ENCODE peak calls at places on chromosomes 13 and 19, in five cellular contexts. One of them, this sample, is unnamed.

GRCh38 chr19:45275370-45275971 is 24.4 kb downstream of the MARK4 start:
- DNase-seq in B cell: no peak
- DNase-seq in choroid plexus epithelial cell: peak; percentile 35
- DNase-seq in stimulated activated CD4-positive, alpha-beta T cell treated with anti-CD3 and anti-CD28 coated beads, Interleukin-12 subunit alpha, Interleukin-12 subunit beta, amount 100 ng/mL, for 24 hours: no peak
- DNase-seq in pancreas: no peak
- DNase-seq in this sample: no peak

GRCh38 chr13:27792393-27793218 is at the start of gene GSX1:
- DNase-seq in choroid plexus epithelial cell: peak; percentile 80
- DNase-seq in B cell: peak; percentile 61
- DNase-seq in pancreas: peak; percentile 77
- DNase-seq in stimulated activated CD4-positive, alpha-beta T cell treated with anti-CD3 and anti-CD28 coated beads, Interleukin-12 subunit alpha, Interleukin-12 subunit beta, amount 100 ng/mL, for 24 hours: peak; percentile 4
- DNase-seq in this sample: no peak

GRCh38 chr19:13329766-13330165 is 176.5 kb downstream of the CACNA1A start:
- DNase-seq in B cell: no peak
- DNase-seq in pancreas: no peak
- DNase-seq in choroid plexus epithelial cell: no peak
- DNase-seq in stimulated activated CD4-positive, alpha-beta T cell treated with anti-CD3 and anti-CD28 coated beads, Interleukin-12 subunit alpha, Interleukin-12 subunit beta, amount 100 ng/mL, for 24 hours: no peak
- DNase-seq in this sample: no peak

GRCh38 chr13:41610426-41610825 is 153.1 kb downstream of the RGCC start:
- DNase-seq in choroid plexus epithelial cell: peak; percentile 98
- DNase-seq in stimulated activated CD4-positive, alpha-beta T cell treated with anti-CD3 and anti-CD28 coated beads, Interleukin-12 subunit alpha, Interleukin-12 subunit beta, amount 100 ng/mL, for 24 hours: no peak
- DNase-seq in pancreas: no peak
- DNase-seq in B cell: no peak
- DNase-seq in this sample: no peak

GRCh38 chr13:111903143-111903542 is 163.8 kb upstream of the SOX1 start:
- DNase-seq in pancreas: no peak
- DNase-seq in choroid plexus epithelial cell: no peak
- DNase-seq in B cell: no peak
- DNase-seq in stimulated activated CD4-positive, alpha-beta T cell treated with anti-CD3 and anti-CD28 coated beads, Interleukin-12 subunit alpha, Interleukin-12 subunit beta, amount 100 ng/mL, for 24 hours: no peak
- DNase-seq in this sample: no peak

GRCh38 chr19:40191836-40192646 is 815 bp downstream of the MAP3K10 start:
- DNase-seq in choroid plexus epithelial cell: peak; percentile 15
- DNase-seq in pancreas: peak; percentile 60
- DNase-seq in B cell: peak; percentile 52
- DNase-seq in stimulated activated CD4-positive, alpha-beta T cell treated with anti-CD3 and anti-CD28 coated beads, Interleukin-12 subunit alpha, Interleukin-12 subunit beta, amount 100 ng/mL, for 24 hours: no peak
- DNase-seq in this sample: no peak

GRCh38 chr13:44412341-44412935 is 38.8 kb downstream of the SERP2 start:
- DNase-seq in stimulated activated CD4-positive, alpha-beta T cell treated with anti-CD3 and anti-CD28 coated beads, Interleukin-12 subunit alpha, Interleukin-12 subunit beta, amount 100 ng/mL, for 24 hours: no peak
- DNase-seq in pancreas: no peak
- DNase-seq in choroid plexus epithelial cell: no peak
- DNase-seq in B cell: no peak
- DNase-seq in this sample: no peak

GRCh38 chr13:110525328-110526319 is 35.9 kb downstream of the RAB20 start:
- DNase-seq in stimulated activated CD4-positive, alpha-beta T cell treated with anti-CD3 and anti-CD28 coated beads, Interleukin-12 subunit alpha, Interleukin-12 subunit beta, amount 100 ng/mL, for 24 hours: no peak
- DNase-seq in B cell: peak; percentile 33
- DNase-seq in pancreas: no peak
- DNase-seq in choroid plexus epithelial cell: no peak
- DNase-seq in this sample: peak; percentile 27

GRCh38 chr19:47110521-47111080 is 3.0 kb downstream of the ZC3H4 start:
- DNase-seq in stimulated activated CD4-positive, alpha-beta T cell treated with anti-CD3 and anti-CD28 coated beads, Interleukin-12 subunit alpha, Interleukin-12 subunit beta, amount 100 ng/mL, for 24 hours: no peak
- DNase-seq in choroid plexus epithelial cell: no peak
- DNase-seq in B cell: peak; percentile 38
- DNase-seq in pancreas: no peak
- DNase-seq in this sample: no peak

GRCh38 chr13:41709511-41709910 is 251.4 kb downstream of the VWA8 start:
- DNase-seq in pancreas: no peak
- DNase-seq in choroid plexus epithelial cell: no peak
- DNase-seq in stimulated activated CD4-positive, alpha-beta T cell treated with anti-CD3 and anti-CD28 coated beads, Interleukin-12 subunit alpha, Interleukin-12 subunit beta, amount 100 ng/mL, for 24 hours: no peak
- DNase-seq in B cell: no peak
- DNase-seq in this sample: no peak

GRCh38 chr13:112053167-112053743 is 13.7 kb upstream of the SOX1 start:
- DNase-seq in choroid plexus epithelial cell: no peak
- DNase-seq in stimulated activated CD4-positive, alpha-beta T cell treated with anti-CD3 and anti-CD28 coated beads, Interleukin-12 subunit alpha, Interleukin-12 subunit beta, amount 100 ng/mL, for 24 hours: no peak
- DNase-seq in pancreas: no peak
- DNase-seq in B cell: no peak
- DNase-seq in this sample: no peak

GRCh38 chr19:40596608-40597328 is 4.4 kb upstream of the LTBP4 start:
- DNase-seq in B cell: peak; percentile 37
- DNase-seq in stimulated activated CD4-positive, alpha-beta T cell treated with anti-CD3 and anti-CD28 coated beads, Interleukin-12 subunit alpha, Interleukin-12 subunit beta, amount 100 ng/mL, for 24 hours: no peak
- DNase-seq in pancreas: peak; percentile 73
- DNase-seq in choroid plexus epithelial cell: peak; percentile 53
- DNase-seq in this sample: no peak

GRCh38 chr13:102556806-102557205 is 40.0 kb upstream of the TPP2 start:
- DNase-seq in choroid plexus epithelial cell: no peak
- DNase-seq in stimulated activated CD4-positive, alpha-beta T cell treated with anti-CD3 and anti-CD28 coated beads, Interleukin-12 subunit alpha, Interleukin-12 subunit beta, amount 100 ng/mL, for 24 hours: no peak
- DNase-seq in B cell: no peak
- DNase-seq in pancreas: no peak
- DNase-seq in this sample: no peak

GRCh38 chr19:13633109-13633508 is 126.8 kb upstream of the CACNA1A start:
- DNase-seq in stimulated activated CD4-positive, alpha-beta T cell treated with anti-CD3 and anti-CD28 coated beads, Interleukin-12 subunit alpha, Interleukin-12 subunit beta, amount 100 ng/mL, for 24 hours: no peak
- DNase-seq in B cell: no peak
- DNase-seq in pancreas: no peak
- DNase-seq in choroid plexus epithelial cell: peak; percentile 48
- DNase-seq in this sample: no peak

GRCh38 chr19:55809381-55810058 is 22.3 kb downstream of the NLRP11 start:
- DNase-seq in stimulated activated CD4-positive, alpha-beta T cell treated with anti-CD3 and anti-CD28 coated beads, Interleukin-12 subunit alpha, Interleukin-12 subunit beta, amount 100 ng/mL, for 24 hours: no peak
- DNase-seq in B cell: peak; percentile 82
- DNase-seq in pancreas: peak; percentile 74
- DNase-seq in choroid plexus epithelial cell: peak; percentile 58
- DNase-seq in this sample: peak; percentile 86

GRCh38 chr13:109479991-109480696 is 306.2 kb downstream of the IRS2 start:
- DNase-seq in choroid plexus epithelial cell: peak; percentile 89
- DNase-seq in stimulated activated CD4-positive, alpha-beta T cell treated with anti-CD3 and anti-CD28 coated beads, Interleukin-12 subunit alpha, Interleukin-12 subunit beta, amount 100 ng/mL, for 24 hours: no peak
- DNase-seq in B cell: no peak
- DNase-seq in pancreas: no peak
- DNase-seq in this sample: no peak

GRCh38 chr19:53988981-53989380 is 2.5 kb upstream of the CACNG6 start:
- DNase-seq in pancreas: no peak
- DNase-seq in choroid plexus epithelial cell: no peak
- DNase-seq in B cell: no peak
- DNase-seq in stimulated activated CD4-positive, alpha-beta T cell treated with anti-CD3 and anti-CD28 coated beads, Interleukin-12 subunit alpha, Interleukin-12 subunit beta, amount 100 ng/mL, for 24 hours: no peak
- DNase-seq in this sample: no peak

GRCh38 chr13:46640843-46641242 is 87.9 kb downstream of the LRCH1 start:
- DNase-seq in stimulated activated CD4-positive, alpha-beta T cell treated with anti-CD3 and anti-CD28 coated beads, Interleukin-12 subunit alpha, Interleukin-12 subunit beta, amount 100 ng/mL, for 24 hours: no peak
- DNase-seq in choroid plexus epithelial cell: peak; percentile 48
- DNase-seq in pancreas: no peak
- DNase-seq in B cell: no peak
- DNase-seq in this sample: no peak

GRCh38 chr19:8487137-8487851 is 15.1 kb downstream of the PRAM1 start:
- DNase-seq in pancreas: peak; percentile 9
- DNase-seq in choroid plexus epithelial cell: no peak
- DNase-seq in stimulated activated CD4-positive, alpha-beta T cell treated with anti-CD3 and anti-CD28 coated beads, Interleukin-12 subunit alpha, Interleukin-12 subunit beta, amount 100 ng/mL, for 24 hours: no peak
- DNase-seq in B cell: no peak
- DNase-seq in this sample: no peak

GRCh38 chr19:32227561-32228165 is 117.7 kb upstream of the ZNF507 start:
- DNase-seq in pancreas: no peak
- DNase-seq in B cell: no peak
- DNase-seq in choroid plexus epithelial cell: no peak
- DNase-seq in stimulated activated CD4-positive, alpha-beta T cell treated with anti-CD3 and anti-CD28 coated beads, Interleukin-12 subunit alpha, Interleukin-12 subunit beta, amount 100 ng/mL, for 24 hours: no peak
- DNase-seq in this sample: no peak

GRCh38 chr19:58395979-58396627 is 647 bp downstream of the RNF225 start:
- DNase-seq in choroid plexus epithelial cell: peak; percentile 17
- DNase-seq in pancreas: no peak
- DNase-seq in stimulated activated CD4-positive, alpha-beta T cell treated with anti-CD3 and anti-CD28 coated beads, Interleukin-12 subunit alpha, Interleukin-12 subunit beta, amount 100 ng/mL, for 24 hours: no peak
- DNase-seq in B cell: no peak
- DNase-seq in this sample: no peak

GRCh38 chr13:75326173-75327131 is 155.5 kb downstream of the TBC1D4 start:
- DNase-seq in B cell: peak; percentile 46
- DNase-seq in pancreas: no peak
- DNase-seq in stimulated activated CD4-positive, alpha-beta T cell treated with anti-CD3 and anti-CD28 coated beads, Interleukin-12 subunit alpha, Interleukin-12 subunit beta, amount 100 ng/mL, for 24 hours: peak; percentile 47
- DNase-seq in choroid plexus epithelial cell: peak; percentile 67
- DNase-seq in this sample: peak; percentile 49

GRCh38 chr13:22837980-22838615 is 342.7 kb upstream of the SGCG start:
- DNase-seq in B cell: no peak
- DNase-seq in choroid plexus epithelial cell: no peak
- DNase-seq in pancreas: no peak
- DNase-seq in stimulated activated CD4-positive, alpha-beta T cell treated with anti-CD3 and anti-CD28 coated beads, Interleukin-12 subunit alpha, Interleukin-12 subunit beta, amount 100 ng/mL, for 24 hours: no peak
- DNase-seq in this sample: no peak

GRCh38 chr19:58474997-58475713 is 997 bp upstream of the ZNF446 start:
- DNase-seq in choroid plexus epithelial cell: no peak
- DNase-seq in pancreas: no peak
- DNase-seq in stimulated activated CD4-positive, alpha-beta T cell treated with anti-CD3 and anti-CD28 coated beads, Interleukin-12 subunit alpha, Interleukin-12 subunit beta, amount 100 ng/mL, for 24 hours: no peak
- DNase-seq in B cell: no peak
- DNase-seq in this sample: no peak

GRCh38 chr13:93942016-93942415 is 537.5 kb downstream of the DCT start:
- DNase-seq in B cell: no peak
- DNase-seq in stimulated activated CD4-positive, alpha-beta T cell treated with anti-CD3 and anti-CD28 coated beads, Interleukin-12 subunit alpha, Interleukin-12 subunit beta, amount 100 ng/mL, for 24 hours: no peak
- DNase-seq in pancreas: no peak
- DNase-seq in choroid plexus epithelial cell: no peak
- DNase-seq in this sample: no peak

GRCh38 chr19:29418106-29418684 is 107.6 kb upstream of the VSTM2B start:
- DNase-seq in B cell: no peak
- DNase-seq in pancreas: no peak
- DNase-seq in choroid plexus epithelial cell: no peak
- DNase-seq in stimulated activated CD4-positive, alpha-beta T cell treated with anti-CD3 and anti-CD28 coated beads, Interleukin-12 subunit alpha, Interleukin-12 subunit beta, amount 100 ng/mL, for 24 hours: no peak
- DNase-seq in this sample: no peak

GRCh38 chr13:61276401-61276800 is 139.2 kb downstream of the PCDH20 start:
- DNase-seq in pancreas: no peak
- DNase-seq in B cell: no peak
- DNase-seq in choroid plexus epithelial cell: no peak
- DNase-seq in stimulated activated CD4-positive, alpha-beta T cell treated with anti-CD3 and anti-CD28 coated beads, Interleukin-12 subunit alpha, Interleukin-12 subunit beta, amount 100 ng/mL, for 24 hours: no peak
- DNase-seq in this sample: no peak

GRCh38 chr19:36915992-36916830 is at the start of the genes ZNF568 and ZNF829:
- DNase-seq in pancreas: peak; percentile 80
- DNase-seq in stimulated activated CD4-positive, alpha-beta T cell treated with anti-CD3 and anti-CD28 coated beads, Interleukin-12 subunit alpha, Interleukin-12 subunit beta, amount 100 ng/mL, for 24 hours: peak; percentile 86
- DNase-seq in choroid plexus epithelial cell: peak; percentile 87
- DNase-seq in B cell: peak; percentile 94
- DNase-seq in this sample: peak; percentile 85

GRCh38 chr19:14114854-14115253 is 2.7 kb downstream of the PRKACA start:
- DNase-seq in B cell: peak; percentile 64
- DNase-seq in stimulated activated CD4-positive, alpha-beta T cell treated with anti-CD3 and anti-CD28 coated beads, Interleukin-12 subunit alpha, Interleukin-12 subunit beta, amount 100 ng/mL, for 24 hours: no peak
- DNase-seq in pancreas: peak; percentile 61
- DNase-seq in choroid plexus epithelial cell: peak; percentile 34
- DNase-seq in this sample: no peak

GRCh38 chr19:37403403-37403802 is 32.5 kb downstream of the ZNF527 start:
- DNase-seq in stimulated activated CD4-positive, alpha-beta T cell treated with anti-CD3 and anti-CD28 coated beads, Interleukin-12 subunit alpha, Interleukin-12 subunit beta, amount 100 ng/mL, for 24 hours: no peak
- DNase-seq in pancreas: peak; percentile 11
- DNase-seq in choroid plexus epithelial cell: no peak
- DNase-seq in B cell: no peak
- DNase-seq in this sample: no peak

GRCh38 chr13:109180905-109181425 is 551.6 kb downstream of the MYO16 start:
- DNase-seq in choroid plexus epithelial cell: peak; percentile 98
- DNase-seq in B cell: no peak
- DNase-seq in pancreas: no peak
- DNase-seq in stimulated activated CD4-positive, alpha-beta T cell treated with anti-CD3 and anti-CD28 coated beads, Interleukin-12 subunit alpha, Interleukin-12 subunit beta, amount 100 ng/mL, for 24 hours: no peak
- DNase-seq in this sample: no peak

GRCh38 chr19:1992759-1993260 is 22.7 kb downstream of the BTBD2 start:
- DNase-seq in pancreas: no peak
- DNase-seq in B cell: peak; percentile 38
- DNase-seq in stimulated activated CD4-positive, alpha-beta T cell treated with anti-CD3 and anti-CD28 coated beads, Interleukin-12 subunit alpha, Interleukin-12 subunit beta, amount 100 ng/mL, for 24 hours: no peak
- DNase-seq in choroid plexus epithelial cell: no peak
- DNase-seq in this sample: no peak

GRCh38 chr13:99062593-99062992 is 84.7 kb upstream of the DOCK9 start:
- DNase-seq in pancreas: no peak
- DNase-seq in stimulated activated CD4-positive, alpha-beta T cell treated with anti-CD3 and anti-CD28 coated beads, Interleukin-12 subunit alpha, Interleukin-12 subunit beta, amount 100 ng/mL, for 24 hours: no peak
- DNase-seq in B cell: no peak
- DNase-seq in choroid plexus epithelial cell: peak; percentile 10
- DNase-seq in this sample: no peak

This sample was measured in GM12864.